ENCODE peak calls at places on chromosomes 11 and 22, in six cellular contexts. One of them, this sample, is unnamed.

GRCh38 chr11:100823360-100823759 is 136.3 kb downstream of the ARHGAP42 start:
- DNase-seq in cardiac muscle cell: no peak
- DNase-seq in CD8-positive, alpha-beta T cell: no peak
- DNase-seq in NCI-H774: no peak
- DNase-seq in uterus: no peak
- DNase-seq in left cardiac atrium: no peak
- DNase-seq in this sample: no peak

GRCh38 chr11:79437981-79438630 is 2.7 kb downstream of the TENM4 start:
- DNase-seq in left cardiac atrium: no peak
- DNase-seq in NCI-H774: no peak
- DNase-seq in uterus: peak
- DNase-seq in cardiac muscle cell: peak
- DNase-seq in CD8-positive, alpha-beta T cell: no peak
- DNase-seq in this sample: peak

GRCh38 chr11:108525161-108525560 is 27.0 kb upstream of the POGLUT3 start:
- DNase-seq in uterus: no peak
- DNase-seq in CD8-positive, alpha-beta T cell: no peak
- DNase-seq in cardiac muscle cell: no peak
- DNase-seq in left cardiac atrium: no peak
- DNase-seq in NCI-H774: no peak
- DNase-seq in this sample: no peak

GRCh38 chr11:61138940-61139339 is 22.3 kb downstream of the VPS37C start:
- DNase-seq in uterus: no peak
- DNase-seq in cardiac muscle cell: peak
- DNase-seq in CD8-positive, alpha-beta T cell: no peak
- DNase-seq in left cardiac atrium: no peak
- DNase-seq in NCI-H774: no peak
- DNase-seq in this sample: no peak

GRCh38 chr22:18056161-18056666 is 21.6 kb upstream of the PEX26 start:
- DNase-seq in CD8-positive, alpha-beta T cell: no peak
- DNase-seq in cardiac muscle cell: no peak
- DNase-seq in uterus: peak
- DNase-seq in NCI-H774: peak
- DNase-seq in left cardiac atrium: peak
- DNase-seq in this sample: peak

GRCh38 chr11:62153087-62153395 is 29.2 kb downstream of the INCENP start:
- DNase-seq in NCI-H774: no peak
- DNase-seq in CD8-positive, alpha-beta T cell: no peak
- DNase-seq in uterus: no peak
- DNase-seq in left cardiac atrium: no peak
- DNase-seq in cardiac muscle cell: no peak
- DNase-seq in this sample: no peak

GRCh38 chr11:65565624-65566453 is 4.4 kb upstream of the ZNRD2 start:
- DNase-seq in cardiac muscle cell: no peak
- DNase-seq in CD8-positive, alpha-beta T cell: peak
- DNase-seq in NCI-H774: no peak
- DNase-seq in uterus: no peak
- DNase-seq in left cardiac atrium: no peak
- DNase-seq in this sample: no peak

GRCh38 chr22:36771376-36772063 is 4.4 kb downstream of the IFT27 start:
- DNase-seq in uterus: no peak
- DNase-seq in NCI-H774: no peak
- DNase-seq in left cardiac atrium: no peak
- DNase-seq in CD8-positive, alpha-beta T cell: no peak
- DNase-seq in cardiac muscle cell: no peak
- DNase-seq in this sample: no peak

GRCh38 chr22:20523118-20523983 is 15.9 kb downstream of the MED15 start:
- DNase-seq in NCI-H774: no peak
- DNase-seq in left cardiac atrium: no peak
- DNase-seq in CD8-positive, alpha-beta T cell: peak
- DNase-seq in uterus: no peak
- DNase-seq in cardiac muscle cell: no peak
- DNase-seq in this sample: no peak

GRCh38 chr11:125146232-125146631 is 18.3 kb upstream of the PKNOX2 start:
- DNase-seq in cardiac muscle cell: no peak
- DNase-seq in NCI-H774: no peak
- DNase-seq in uterus: no peak
- DNase-seq in CD8-positive, alpha-beta T cell: no peak
- DNase-seq in left cardiac atrium: no peak
- DNase-seq in this sample: no peak

GRCh38 chr11:26276798-26277424 is 55.0 kb upstream of the ANO3 start:
- DNase-seq in left cardiac atrium: peak
- DNase-seq in NCI-H774: peak
- DNase-seq in cardiac muscle cell: peak
- DNase-seq in CD8-positive, alpha-beta T cell: peak
- DNase-seq in uterus: peak
- DNase-seq in this sample: no peak

GRCh38 chr11:94588366-94588952 is 21.3 kb downstream of the PIWIL4 start:
- DNase-seq in uterus: no peak
- DNase-seq in NCI-H774: no peak
- DNase-seq in left cardiac atrium: no peak
- DNase-seq in cardiac muscle cell: no peak
- DNase-seq in CD8-positive, alpha-beta T cell: no peak
- DNase-seq in this sample: no peak

GRCh38 chr11:9176136-9176535 is 84.7 kb upstream of the SCUBE2 start:
- DNase-seq in uterus: no peak
- DNase-seq in left cardiac atrium: no peak
- DNase-seq in NCI-H774: no peak
- DNase-seq in cardiac muscle cell: no peak
- DNase-seq in CD8-positive, alpha-beta T cell: no peak
- DNase-seq in this sample: no peak